ENCODE peak calls at places on chromosomes 4 and X, in five cellular contexts. X is testis, M is NCI-H2081, I is G401, H is HuH-7. F is an unnamed sample.

GRCh38 chr4:56434599-56435000 is 815 bp downstream of the PPAT start:
- DNase-seq in H (no peak), X (peak), I (peak), M (peak), F (no peak)

GRCh38 chr4:169662226-169662625 is 41.8 kb downstream of the CLCN3 start:
- DNase-seq in H (no peak), I (no peak), X (no peak), M (no peak), F (no peak)

GRCh38 chrX:143854006-143854405 is 29.9 kb upstream of the UBE2NL start:
- DNase-seq in H (no peak), M (no peak), X (no peak), I (no peak), F (no peak)

GRCh38 chr4:130026185-130026584 is 930.2 kb downstream of the C4orf33 start:
- DNase-seq in H (no peak), X (no peak), M (peak), I (no peak), F (no peak)

GRCh38 chr4:23373269-23373668 is 516.6 kb downstream of the PPARGC1A start:
- DNase-seq in M (no peak), I (no peak), H (no peak), X (peak), F (no peak)

GRCh38 chrX:14922437-14922836 is 49.2 kb downstream of the MOSPD2 start:
- DNase-seq in I (no peak), H (no peak), M (no peak), X (no peak), F (no peak)

GRCh38 chr4:93687304-93687703 is 141.2 kb upstream of the ATOH1 start:
- DNase-seq in I (no peak), H (no peak), X (no peak), M (no peak), F (no peak)

GRCh38 chr4:113759696-113760093 is 1.8 kb downstream of the CAMK2D start:
- DNase-seq in H (no peak), I (peak), X (no peak), M (no peak), F (no peak)

GRCh38 chr4:105022811-105023667 is 123.6 kb upstream of the TET2 start:
- DNase-seq in I (no peak), H (no peak), X (no peak), M (no peak), F (no peak)

GRCh38 chr4:132893787-132894186 is 255.3 kb upstream of the PCDH10 start:
- DNase-seq in H (no peak), I (no peak), M (no peak), X (no peak), F (no peak)

GRCh38 chr4:130074096-130074495 is 978.1 kb downstream of the C4orf33 start:
- DNase-seq in M (no peak), H (no peak), X (no peak), I (no peak), F (no peak)

GRCh38 chrX:10685923-10686595 is 65.7 kb upstream of the MID1 start:
- DNase-seq in I (no peak), X (no peak), M (no peak), H (no peak), F (no peak)

GRCh38 chrX:111875881-111876280 is at the start of gene TRPC5OS:
- DNase-seq in X (no peak), H (no peak), I (no peak), M (no peak), F (no peak)

GRCh38 chrX:43971966-43972961 is 926 bp downstream of the NDP start:
- DNase-seq in I (peak), X (no peak), H (no peak), M (no peak), F (no peak)

GRCh38 chr4:11252149-11252548 is 176.5 kb downstream of the HS3ST1 start:
- DNase-seq in I (no peak), H (no peak), X (no peak), M (no peak), F (no peak)

GRCh38 chr4:76752911-76753494 is 144.9 kb downstream of the SOWAHB start:
- DNase-seq in M (no peak), X (no peak), H (no peak), I (peak), F (no peak)

GRCh38 chr4:175054980-175055379 is 136.8 kb downstream of the ADAM29 start:
- DNase-seq in M (peak), I (no peak), X (no peak), H (peak), F (no peak)

GRCh38 chrX:24097741-24098140 is 43.0 kb downstream of the EIF2S3 start:
- DNase-seq in I (no peak), M (no peak), H (no peak), X (no peak), F (no peak)

GRCh38 chr4:52643846-52644245 is 15.3 kb downstream of the USP46 start:
- DNase-seq in H (no peak), M (no peak), I (peak), X (peak), F (no peak)

GRCh38 chr4:140014284-140014683 is 139.7 kb downstream of the MAML3 start:
- DNase-seq in M (no peak), H (no peak), I (no peak), X (no peak), F (no peak)

GRCh38 chr4:30724217-30724616 is 4.0 kb downstream of the PCDH7 start:
- DNase-seq in I (no peak), H (no peak), X (no peak), M (no peak), F (no peak)

GRCh38 chr4:183860110-183860509 is 45.0 kb upstream of the STOX2 start:
- DNase-seq in H (no peak), X (no peak), I (no peak), M (no peak), F (no peak)

GRCh38 chr4:40627540-40627939 is 2.1 kb downstream of the RBM47 start:
- DNase-seq in I (no peak), M (no peak), X (no peak), H (no peak), F (no peak)

GRCh38 chrX:132809581-132809980 is 148.8 kb downstream of the HS6ST2 start:
- DNase-seq in M (no peak), X (no peak), H (no peak), I (no peak), F (no peak)

GRCh38 chr4:55020131-55020530 is 105.3 kb downstream of the KDR start:
- DNase-seq in H (no peak), M (no peak), X (no peak), I (no peak), F (no peak)

GRCh38 chrX:100636321-100636991 is at the start of gene TSPAN6:
- DNase-seq in X (peak), H (peak), I (peak), M (peak), F (peak)

GRCh38 chr4:71944956-71945355 is 86.8 kb upstream of the NPFFR2 start:
- DNase-seq in M (no peak), H (no peak), X (no peak), I (no peak), F (no peak)

F was measured in Caco-2.